ENCODE peak calls at places on chromosomes 16 and 17, in eight cellular contexts. One of them, this sample, is unnamed.

GRCh38 chr17:49191917-49192741 is 18.2 kb downstream of the GNGT2 start:
- DNase-seq in stomach: peak; percentile 94
- DNase-seq in IMR-90: peak; percentile 77
- DNase-seq in uterus: peak; percentile 92
- DNase-seq in A549: peak; percentile 98
- DNase-seq in heart left ventricle: peak; percentile 91
- DNase-seq in GM12892: peak; percentile 32
- DNase-seq in vagina: no peak
- DNase-seq in this sample: peak; percentile 88

GRCh38 chr16:11280616-11281522 is at the start of gene PRM1:
- DNase-seq in stomach: no peak
- DNase-seq in IMR-90: no peak
- DNase-seq in uterus: no peak
- DNase-seq in A549: no peak
- DNase-seq in heart left ventricle: no peak
- DNase-seq in GM12892: no peak
- DNase-seq in vagina: no peak
- DNase-seq in this sample: no peak

GRCh38 chr17:72357764-72358365 is 237.0 kb downstream of the SOX9 start:
- DNase-seq in stomach: no peak
- DNase-seq in IMR-90: peak; percentile 36
- DNase-seq in uterus: no peak
- DNase-seq in A549: no peak
- DNase-seq in heart left ventricle: no peak
- DNase-seq in GM12892: no peak
- DNase-seq in vagina: no peak
- DNase-seq in this sample: no peak

GRCh38 chr16:17277981-17278381 is 192.8 kb downstream of the XYLT1 start:
- DNase-seq in stomach: peak; percentile 61
- DNase-seq in IMR-90: peak; percentile 7
- DNase-seq in uterus: peak; percentile 52
- DNase-seq in A549: peak; percentile 22
- DNase-seq in heart left ventricle: peak; percentile 28
- DNase-seq in GM12892: no peak
- DNase-seq in vagina: no peak
- DNase-seq in this sample: no peak

GRCh38 chr17:3558603-3559269 is 1.1 kb upstream of the TRPV3 start:
- DNase-seq in stomach: peak; percentile 48
- DNase-seq in IMR-90: peak; percentile 92
- DNase-seq in uterus: no peak
- DNase-seq in A549: no peak
- DNase-seq in heart left ventricle: no peak
- DNase-seq in GM12892: peak; percentile 83
- DNase-seq in vagina: peak; percentile 95
- DNase-seq in this sample: peak; percentile 54

GRCh38 chr16:68644715-68645493 is at the start of gene CDH3:
- DNase-seq in stomach: peak; percentile 63
- DNase-seq in IMR-90: no peak
- DNase-seq in uterus: peak; percentile 61
- DNase-seq in A549: no peak
- DNase-seq in heart left ventricle: no peak
- DNase-seq in GM12892: no peak
- DNase-seq in vagina: no peak
- DNase-seq in this sample: no peak

GRCh38 chr17:28524476-28525415 is 18.6 kb downstream of the FOXN1 start:
- DNase-seq in stomach: peak; percentile 89
- DNase-seq in IMR-90: peak; percentile 78
- DNase-seq in uterus: no peak
- DNase-seq in A549: peak; percentile 70
- DNase-seq in heart left ventricle: no peak
- DNase-seq in GM12892: no peak
- DNase-seq in vagina: no peak
- DNase-seq in this sample: peak; percentile 65

GRCh38 chr17:78618264-78619066 is 41.3 kb upstream of the DNAH17 start:
- DNase-seq in stomach: no peak
- DNase-seq in IMR-90: no peak
- DNase-seq in uterus: no peak
- DNase-seq in A549: no peak
- DNase-seq in heart left ventricle: no peak
- DNase-seq in GM12892: no peak
- DNase-seq in vagina: no peak
- DNase-seq in this sample: no peak

GRCh38 chr16:2470603-2471015 is 488 bp upstream of the NTN3 start:
- DNase-seq in stomach: no peak
- DNase-seq in IMR-90: no peak
- DNase-seq in uterus: no peak
- DNase-seq in A549: peak; percentile 41
- DNase-seq in heart left ventricle: no peak
- DNase-seq in GM12892: no peak
- DNase-seq in vagina: no peak
- DNase-seq in this sample: no peak

GRCh38 chr16:84180519-84181140 is 6.2 kb downstream of the TAF1C start:
- DNase-seq in stomach: no peak
- DNase-seq in IMR-90: no peak
- DNase-seq in uterus: no peak
- DNase-seq in A549: no peak
- DNase-seq in heart left ventricle: no peak
- DNase-seq in GM12892: no peak
- DNase-seq in vagina: no peak
- DNase-seq in this sample: no peak

DNA sequence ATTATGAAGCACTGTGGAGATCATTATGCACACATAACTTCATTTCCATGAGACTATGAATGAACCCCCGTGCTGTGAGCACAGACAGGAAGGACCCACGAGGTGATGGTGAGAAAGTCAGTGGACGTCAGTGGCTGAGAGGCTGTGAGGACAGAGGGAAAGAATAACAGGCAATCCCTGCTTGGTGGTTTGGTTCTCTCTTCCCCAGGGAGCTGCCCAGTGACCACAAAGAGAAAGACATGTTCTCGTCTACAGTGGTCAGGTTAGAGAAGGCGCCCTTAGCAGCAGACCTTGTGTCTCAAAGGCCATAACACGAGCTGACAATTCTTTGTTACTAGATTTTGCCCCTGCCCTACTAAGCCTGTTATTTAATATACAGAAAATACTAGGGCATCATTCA is 609.2 kb downstream of the TOX3 start:
- DNase-seq in stomach: no peak
- DNase-seq in IMR-90: no peak
- DNase-seq in uterus: no peak
- DNase-seq in A549: no peak
- DNase-seq in heart left ventricle: no peak
- DNase-seq in GM12892: no peak
- DNase-seq in vagina: no peak
- DNase-seq in this sample: no peak
- TF ChIP-seq POLR2A in stomach: no peak
- TF ChIP-seq POLR2A in IMR-90: no peak
- TF ChIP-seq POLR2A in uterus: no peak
- TF ChIP-seq POLR2A in A549: no peak
- TF ChIP-seq POLR2A in heart left ventricle: no peak
- TF ChIP-seq POLR2A in GM12892: no peak
- TF ChIP-seq POLR2A in vagina: no peak
- TF ChIP-seq POLR2A in this sample: no peak

GRCh38 chr17:36544320-36545092 is at the start of gene GGNBP2:
- DNase-seq in stomach: peak; percentile 92
- DNase-seq in IMR-90: peak; percentile 92
- DNase-seq in uterus: peak; percentile 87
- DNase-seq in A549: peak; percentile 94
- DNase-seq in heart left ventricle: peak; percentile 96
- DNase-seq in GM12892: peak; percentile 80
- DNase-seq in vagina: no peak
- DNase-seq in this sample: peak; percentile 84
- TF ChIP-seq POLR2A in stomach: peak; percentile 81
- TF ChIP-seq POLR2A in IMR-90: peak; percentile 95
- TF ChIP-seq POLR2A in uterus: peak; percentile 64
- TF ChIP-seq POLR2A in A549: peak; percentile 72
- TF ChIP-seq POLR2A in heart left ventricle: peak; percentile 32
- TF ChIP-seq POLR2A in GM12892: peak; percentile 83
- TF ChIP-seq POLR2A in vagina: peak; percentile 89
- TF ChIP-seq POLR2A in this sample: peak; percentile 88

GRCh38 chr16:143047-143446 is 4.6 kb upstream of the NPRL3 start:
- DNase-seq in stomach: no peak
- DNase-seq in IMR-90: no peak
- DNase-seq in uterus: no peak
- DNase-seq in A549: no peak
- DNase-seq in heart left ventricle: no peak
- DNase-seq in GM12892: no peak
- DNase-seq in vagina: no peak
- DNase-seq in this sample: no peak
- TF ChIP-seq POLR2A in stomach: no peak
- TF ChIP-seq POLR2A in IMR-90: no peak
- TF ChIP-seq POLR2A in uterus: no peak
- TF ChIP-seq POLR2A in A549: no peak
- TF ChIP-seq POLR2A in heart left ventricle: no peak
- TF ChIP-seq POLR2A in GM12892: no peak
- TF ChIP-seq POLR2A in vagina: no peak
- TF ChIP-seq POLR2A in this sample: no peak

DNA sequence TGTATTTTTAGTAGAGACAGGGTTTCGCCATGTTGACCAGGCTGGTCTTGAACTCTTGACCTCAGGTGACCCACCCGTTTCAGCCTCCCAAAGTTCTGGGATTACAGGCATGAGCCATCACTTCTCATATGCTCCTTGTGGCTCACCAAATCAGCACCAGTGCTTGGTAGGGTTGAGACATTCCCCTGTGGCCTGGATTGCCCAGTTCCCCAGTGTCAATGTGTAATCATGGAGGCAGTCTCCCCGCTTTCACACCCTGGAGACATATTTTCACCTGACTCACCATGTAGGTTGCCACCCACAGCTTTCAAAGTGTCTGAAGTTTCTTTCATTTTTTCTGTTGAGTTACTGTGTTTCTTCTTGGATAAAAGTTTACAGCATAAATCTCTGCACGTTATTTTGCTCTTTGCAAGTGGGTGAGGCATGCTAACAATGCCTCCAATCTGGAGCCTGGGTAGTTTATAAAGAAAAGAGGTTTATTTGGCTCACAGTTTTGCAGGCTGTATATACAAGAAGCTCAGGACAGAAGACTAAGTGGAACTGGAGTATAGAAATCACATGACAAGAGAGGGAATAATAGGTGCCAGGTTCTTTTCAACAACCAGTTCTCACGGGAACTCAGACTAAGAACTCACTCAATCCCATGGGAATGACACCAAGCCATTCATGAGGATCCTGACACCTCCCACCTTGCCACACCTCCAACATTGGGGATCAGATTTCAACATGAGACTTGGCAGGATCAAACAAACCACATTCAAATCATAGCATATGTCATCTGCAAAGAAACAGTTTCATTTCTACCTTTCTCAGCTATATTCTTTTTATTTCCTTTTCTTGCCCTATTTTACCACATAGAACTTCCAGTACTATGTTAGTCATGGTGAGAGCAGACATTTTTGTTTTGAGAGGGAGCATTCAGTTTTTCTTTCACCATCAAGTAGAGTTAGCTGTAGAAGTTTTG is 113.2 kb downstream of the PHKB start:
- DNase-seq in stomach: no peak
- DNase-seq in IMR-90: peak; percentile 49
- DNase-seq in uterus: no peak
- DNase-seq in A549: no peak
- DNase-seq in heart left ventricle: no peak
- DNase-seq in GM12892: no peak
- DNase-seq in vagina: no peak
- DNase-seq in this sample: no peak
- TF ChIP-seq POLR2A in stomach: no peak
- TF ChIP-seq POLR2A in IMR-90: no peak
- TF ChIP-seq POLR2A in uterus: no peak
- TF ChIP-seq POLR2A in A549: no peak
- TF ChIP-seq POLR2A in heart left ventricle: no peak
- TF ChIP-seq POLR2A in GM12892: no peak
- TF ChIP-seq POLR2A in vagina: no peak
- TF ChIP-seq POLR2A in this sample: no peak

DNA sequence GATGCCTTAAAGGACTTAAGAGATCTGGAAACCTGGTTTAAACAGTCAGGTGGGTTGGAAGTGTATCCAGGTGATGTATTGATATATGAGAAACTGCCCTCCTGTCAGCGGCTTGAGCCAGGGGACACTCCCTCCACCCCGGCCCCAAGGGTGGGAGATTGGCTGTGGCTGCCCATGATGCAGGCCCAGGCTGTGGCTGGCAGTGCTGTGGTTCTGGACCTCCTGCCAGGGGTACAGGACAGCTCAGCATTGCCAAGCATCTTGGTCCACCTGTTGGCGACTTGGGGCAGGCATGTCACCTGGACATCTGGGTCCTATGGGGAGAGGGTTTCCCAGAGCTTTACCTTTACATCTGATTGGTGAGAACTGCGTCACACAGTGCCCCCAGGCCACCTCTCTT is 201.0 kb downstream of the SPECC1 start:
- DNase-seq in stomach: no peak
- DNase-seq in IMR-90: no peak
- DNase-seq in uterus: no peak
- DNase-seq in A549: no peak
- DNase-seq in heart left ventricle: no peak
- DNase-seq in GM12892: no peak
- DNase-seq in vagina: no peak
- DNase-seq in this sample: no peak
- TF ChIP-seq POLR2A in stomach: no peak
- TF ChIP-seq POLR2A in IMR-90: no peak
- TF ChIP-seq POLR2A in uterus: no peak
- TF ChIP-seq POLR2A in A549: no peak
- TF ChIP-seq POLR2A in heart left ventricle: no peak
- TF ChIP-seq POLR2A in GM12892: no peak
- TF ChIP-seq POLR2A in vagina: no peak
- TF ChIP-seq POLR2A in this sample: no peak

DNA sequence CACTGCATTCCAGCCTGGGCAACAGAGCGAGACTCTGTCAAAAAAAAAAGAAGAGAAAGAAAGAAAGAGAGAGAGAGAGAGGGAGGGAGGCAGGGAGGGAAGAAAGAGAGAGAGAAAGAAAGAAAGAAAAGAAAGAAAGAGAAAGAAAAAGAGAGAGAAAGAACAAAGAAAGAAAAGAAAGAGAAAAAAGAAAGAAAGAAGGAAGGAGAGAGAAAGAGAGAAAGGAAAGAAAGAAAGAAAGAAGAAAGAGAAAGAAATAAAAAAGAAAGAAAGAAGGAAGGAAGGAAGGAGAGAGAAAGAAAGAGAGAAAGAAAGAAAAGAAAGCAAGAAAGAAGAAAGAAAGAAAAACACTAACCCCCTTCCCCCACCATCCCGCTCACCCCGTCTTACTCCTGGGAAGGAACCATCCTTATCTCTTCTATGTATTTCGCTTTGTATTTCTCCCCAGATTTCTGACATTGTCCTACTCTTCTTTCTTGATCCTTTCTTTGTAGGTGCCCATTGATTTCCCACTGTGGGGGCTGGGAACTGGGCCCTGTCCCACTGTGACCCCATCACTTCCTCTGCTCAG is 20.9 kb downstream of the ALOX15 start:
- DNase-seq in stomach: no peak
- DNase-seq in IMR-90: no peak
- DNase-seq in uterus: no peak
- DNase-seq in A549: no peak
- DNase-seq in heart left ventricle: no peak
- DNase-seq in GM12892: no peak
- DNase-seq in vagina: no peak
- DNase-seq in this sample: no peak
- TF ChIP-seq POLR2A in stomach: no peak
- TF ChIP-seq POLR2A in IMR-90: no peak
- TF ChIP-seq POLR2A in uterus: no peak
- TF ChIP-seq POLR2A in A549: no peak
- TF ChIP-seq POLR2A in heart left ventricle: no peak
- TF ChIP-seq POLR2A in GM12892: no peak
- TF ChIP-seq POLR2A in vagina: no peak
- TF ChIP-seq POLR2A in this sample: no peak